ENCODE peak calls at places on chromosomes 7 and 10, in ten cellular contexts. X is GM23338, M is heart left ventricle, Z is NCI-H774, P is NCI-H1417, H is HCEC 1CT, D is suprapubic skin, U is SK-N-SH, A is ACHN, B is AG04449. S is an unnamed sample.

GRCh38 chr10:42864575-42864974 is 82.0 kb downstream of the BMS1 start:
- DNase-seq in P (no peak), U (peak), B (no peak), M (peak), H (peak), X (peak), D (no peak), Z (no peak), A (peak), S (no peak)

GRCh38 chr10:77989081-77989724 is 40.1 kb downstream of the POLR3A start:
- DNase-seq in H (no peak), B (no peak), Z (no peak), M (peak), U (no peak), A (no peak), P (no peak), D (no peak), X (no peak), S (no peak)

GRCh38 chr10:104327745-104328635 is 10.3 kb downstream of the ITPRIP start:
- DNase-seq in X (peak), D (peak), M (peak), U (no peak), P (peak), Z (no peak), A (no peak), B (no peak), H (peak), S (no peak)

GRCh38 chr7:101871351-101871750 is 53.9 kb downstream of the CUX1 start:
- DNase-seq in B (no peak), P (no peak), Z (no peak), X (no peak), U (no peak), D (no peak), A (no peak), M (no peak), H (no peak), S (no peak)

GRCh38 chr10:131271195-131271880 is 40.2 kb downstream of the TCERG1L start:
- DNase-seq in P (no peak), M (no peak), H (no peak), A (no peak), U (peak), D (no peak), Z (no peak), B (no peak), X (no peak), S (no peak)

GRCh38 chr10:97683556-97684357 is 3.3 kb downstream of the AVPI1 start:
- DNase-seq in X (peak), Z (no peak), U (peak), A (no peak), B (no peak), P (no peak), D (no peak), M (peak), H (peak), S (no peak)

GRCh38 chr7:132367795-132368194 is 208.5 kb downstream of the PLXNA4 start:
- DNase-seq in Z (no peak), A (no peak), X (no peak), M (no peak), U (no peak), D (no peak), B (no peak), H (no peak), P (no peak), S (no peak)

GRCh38 chr7:74226633-74227032 is 16.8 kb downstream of the LAT2 start:
- DNase-seq in D (no peak), Z (no peak), P (no peak), M (peak), H (no peak), B (no peak), X (no peak), A (no peak), U (no peak), S (no peak)

GRCh38 chr10:131544495-131544894 is 233.0 kb upstream of the TCERG1L start:
- DNase-seq in B (no peak), M (no peak), Z (no peak), U (no peak), X (no peak), D (no peak), P (no peak), A (no peak), H (no peak), S (no peak)

GRCh38 chr7:128459394-128459878 is 3.8 kb downstream of the HILPDA start:
- DNase-seq in M (peak), Z (peak), H (peak), A (peak), P (peak), X (peak), U (peak), D (no peak), B (no peak), S (peak)

GRCh38 chr10:132912685-132913558 is 29.4 kb downstream of the CFAP46 start:
- DNase-seq in H (no peak), P (no peak), M (no peak), U (no peak), Z (no peak), D (peak), B (no peak), X (peak), A (no peak), S (peak)

GRCh38 chr10:123842692-123843385 is 48.8 kb downstream of the CPXM2 start:
- DNase-seq in P (no peak), D (no peak), A (no peak), X (no peak), B (no peak), Z (no peak), H (no peak), M (no peak), U (no peak), S (no peak)

GRCh38 chr7:134701272-134701671 is 54.6 kb downstream of the BPGM start:
- DNase-seq in D (no peak), U (peak), H (peak), P (peak), M (no peak), A (peak), X (peak), Z (no peak), B (no peak), S (no peak)

GRCh38 chr10:122567056-122567660 is 6.6 kb downstream of the DMBT1 start:
- DNase-seq in M (no peak), Z (no peak), B (no peak), X (peak), D (no peak), H (peak), U (peak), A (peak), P (no peak), S (peak)

GRCh38 chr10:6558272-6558671 is 21.8 kb downstream of the PRKCQ start:
- DNase-seq in A (no peak), X (no peak), Z (no peak), M (no peak), B (no peak), H (no peak), U (no peak), D (no peak), P (no peak), S (peak)

GRCh38 chr7:45713669-45714520 is 139.7 kb downstream of the ADCY1 start:
- DNase-seq in X (no peak), P (no peak), A (no peak), D (peak), Z (no peak), H (no peak), M (no peak), B (no peak), U (no peak), S (no peak)

GRCh38 chr10:22615819-22616499 is 98.4 kb downstream of the PIP4K2A start:
- DNase-seq in D (no peak), P (peak), Z (no peak), M (peak), H (peak), U (no peak), X (no peak), A (peak), B (no peak), S (no peak)

GRCh38 chr10:19832624-19833507 is 16.6 kb downstream of the PLXDC2 start:
- DNase-seq in M (no peak), A (peak), X (peak), Z (no peak), P (peak), D (no peak), H (no peak), B (no peak), U (no peak), S (no peak)

GRCh38 chr10:8912108-8912507 is 857.6 kb downstream of the GATA3 start:
- DNase-seq in M (no peak), X (peak), D (no peak), H (no peak), P (no peak), A (no peak), U (no peak), B (no peak), Z (no peak), S (no peak)

GRCh38 chr10:11553773-11554381 is 57.6 kb downstream of the USP6NL start:
- DNase-seq in D (no peak), A (no peak), Z (no peak), M (no peak), X (no peak), P (no peak), U (no peak), B (no peak), H (no peak), S (no peak)

GRCh38 chr7:11591943-11592342 is 240.1 kb downstream of the THSD7A start:
- DNase-seq in H (no peak), B (no peak), X (no peak), D (no peak), M (no peak), U (no peak), P (no peak), Z (no peak), A (no peak), S (no peak)